ENCODE peak calls at places on chromosomes 3 and 15, in nine cellular contexts. O is right cardiac atrium, J is dorsolateral prefrontal cortex, H is fibroblast of pulmonary artery, Z is cardiac muscle cell, F is fibroblast of lung, U is esophagus squamous epithelium, I is mesenchymal stem cell, A is stomach. L is an unnamed sample.
A peak's percentile ranks its signal among the peaks of the same experiment; 100 is the strongest.

GRCh38 chr3:160136421-160136820 is 88.8 kb upstream of the C3orf80 start:
- DNase-seq in Z (no peak), J (no peak), I (no peak), H (no peak), O (no peak), U (no peak), F (no peak), A (no peak), L (no peak)

GRCh38 chr3:78338405-78338804 is 1298.5 kb downstream of the ROBO2 start:
- DNase-seq in J (no peak), O (no peak), F (no peak), H (no peak), A (no peak), I (no peak), Z (no peak), U (no peak), L (no peak)

GRCh38 chr15:66105286-66105984 is 148.1 kb downstream of the MEGF11 start:
- DNase-seq in A (no peak), Z (no peak), J (no peak), F (no peak), I (no peak), H (no peak), U (no peak), O (no peak), L (no peak)

GRCh38 chr3:59300727-59301134 is 250.9 kb upstream of the CFAP20DC start:
- DNase-seq in U (no peak), O (no peak), I (peak; percentile 18), F (no peak), A (no peak), H (peak; percentile 47), Z (peak; percentile 49), J (no peak), L (no peak)

GRCh38 chr3:48919215-48920138 is 835 bp downstream of the ARIH2 start:
- DNase-seq in F (peak; percentile 30), A (peak; percentile 28), O (peak; percentile 61), H (peak; percentile 53), I (peak; percentile 87), J (no peak), Z (peak; percentile 45), U (no peak), L (peak; percentile 90)

GRCh38 chr15:92914768-92915221 is 14.7 kb downstream of the CHD2 start:
- DNase-seq in H (no peak), O (no peak), J (no peak), U (no peak), I (no peak), F (no peak), A (no peak), Z (no peak), L (no peak)

GRCh38 chr15:34154725-34155204 is 52.9 kb downstream of the PGBD4 start:
- DNase-seq in U (no peak), A (no peak), I (peak; percentile 14), O (no peak), Z (peak; percentile 2), J (no peak), H (no peak), F (no peak), L (no peak)

GRCh38 chr3:73448761-73449290 is 175.9 kb downstream of the PDZRN3 start:
- DNase-seq in U (no peak), I (no peak), A (no peak), Z (no peak), F (no peak), H (no peak), J (no peak), O (no peak), L (no peak)

GRCh38 chr15:73325191-73325980 is 43.4 kb downstream of the HCN4 start:
- DNase-seq in F (no peak), Z (peak; percentile 5), O (no peak), J (peak; percentile 26), U (no peak), A (no peak), I (no peak), H (no peak), L (peak; percentile 54)

GRCh38 chr3:107421170-107421792 is 44.0 kb downstream of the CCDC54 start:
- DNase-seq in U (no peak), A (no peak), I (peak; percentile 77), H (peak; percentile 84), Z (peak; percentile 85), J (no peak), F (peak; percentile 82), O (no peak), L (no peak)

GRCh38 chr3:46659285-46659684 is 34.2 kb downstream of the ALS2CL start:
- DNase-seq in O (no peak), I (peak; percentile 34), A (no peak), H (no peak), Z (no peak), F (no peak), J (no peak), U (no peak), L (no peak)

GRCh38 chr15:65829150-65829764 is 37.2 kb upstream of the DENND4A start:
- DNase-seq in U (no peak), O (no peak), H (peak; percentile 56), I (peak; percentile 29), Z (peak; percentile 45), J (no peak), F (peak; percentile 33), A (no peak), L (no peak)

GRCh38 chr3:64223809-64224570 is 1.3 kb downstream of the PRICKLE2 start:
- DNase-seq in H (peak; percentile 77), I (no peak), A (no peak), Z (peak; percentile 66), J (peak; percentile 52), F (peak; percentile 59), O (peak; percentile 46), U (no peak), L (no peak)
- H3K4me3 ChIP-seq in H (peak overlapping the region; percentile 62), I (peak overlapping the region; percentile 83), A (peak overlapping the region; percentile 28), Z (no peak overlapping the region), J (peak overlapping the region; percentile 53), F (peak overlapping the region; percentile 53), O (peak overlapping the region; percentile 23), U (no peak overlapping the region), L (peak overlapping the region; percentile 52)

GRCh38 chr3:197953325-197953724 is 3.3 kb downstream of the RPL35A start:
- DNase-seq in U (no peak), J (no peak), O (no peak), Z (no peak), H (no peak), I (no peak), A (no peak), F (no peak), L (no peak)

GRCh38 chr3:197950661-197951029 is 655 bp downstream of the RPL35A start:
- DNase-seq in I (no peak), Z (no peak), F (no peak), A (no peak), H (no peak), U (no peak), O (no peak), J (no peak), L (no peak)

GRCh38 chr3:197953881-197954280 is 3.9 kb downstream of the RPL35A start:
- DNase-seq in O (peak; percentile 56), I (no peak), H (peak; percentile 52), F (no peak), U (no peak), J (no peak), A (no peak), Z (peak; percentile 78), L (no peak)

GRCh38 chr3:197951392-197951990 is 1.5 kb downstream of the RPL35A start:
- DNase-seq in U (no peak), O (peak; percentile 46), H (no peak), Z (no peak), I (no peak), F (no peak), A (no peak), J (no peak), L (no peak)

DNA sequence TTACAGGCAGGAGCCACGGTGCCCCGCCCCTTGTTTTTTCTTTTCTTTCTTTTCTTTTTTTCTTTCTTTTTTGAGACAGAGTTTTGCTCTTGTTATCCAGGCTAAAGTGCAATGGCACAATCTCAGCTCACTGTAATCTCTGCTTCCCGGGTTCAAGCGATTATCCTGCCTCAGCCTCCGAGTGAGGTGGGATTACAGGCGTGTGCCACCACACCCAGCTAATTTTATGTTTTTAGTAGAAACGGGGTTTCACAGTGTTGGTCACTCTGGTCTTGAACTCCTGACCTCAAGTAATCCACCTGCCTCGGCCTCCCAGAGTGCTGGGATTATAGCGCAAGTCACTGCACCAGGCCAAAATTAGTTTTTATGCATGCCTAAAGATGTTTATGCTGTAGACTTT is 2.5 kb downstream of the RPL35A start:
- DNase-seq in F (no peak), J (no peak), A (no peak), H (no peak), O (no peak), Z (no peak), I (no peak), U (no peak), L (no peak)
- H3K4me3 ChIP-seq in F (peak overlapping the region; percentile 14), J (no peak overlapping the region), A (no peak overlapping the region), H (no peak overlapping the region), O (no peak overlapping the region), Z (no peak overlapping the region), I (no peak overlapping the region), U (no peak overlapping the region), L (no peak overlapping the region)

GRCh38 chr3:1843111-1843510 is 255.6 kb upstream of the CNTN4 start:
- DNase-seq in A (no peak), I (no peak), F (no peak), H (no peak), Z (no peak), U (no peak), O (no peak), J (no peak), L (no peak)
- H3K4me3 ChIP-seq in A (no peak overlapping the region), I (no peak overlapping the region), F (no peak overlapping the region), H (no peak overlapping the region), Z (no peak overlapping the region), U (no peak overlapping the region), O (no peak overlapping the region), J (no peak overlapping the region), L (no peak overlapping the region)

GRCh38 chr3:114848087-114848486 is 299.0 kb downstream of the ZBTB20 start:
- DNase-seq in U (no peak), I (no peak), J (peak; percentile 55), Z (no peak), H (no peak), O (peak; percentile 22), F (no peak), A (no peak), L (no peak)

GRCh38 chr3:114848643-114849350 is 298.3 kb downstream of the ZBTB20 start:
- DNase-seq in F (no peak), U (no peak), Z (no peak), A (no peak), J (no peak), O (no peak), H (no peak), I (no peak), L (no peak)

GRCh38 chr3:114847564-114847963 is 299.5 kb downstream of the ZBTB20 start:
- DNase-seq in U (no peak), H (no peak), O (no peak), Z (no peak), A (no peak), I (no peak), J (no peak), F (no peak), L (no peak)

GRCh38 chr3:114852974-114853373 is 294.1 kb downstream of the ZBTB20 start:
- DNase-seq in J (no peak), A (no peak), Z (no peak), O (no peak), U (no peak), F (no peak), H (no peak), I (no peak), L (no peak)

DNA sequence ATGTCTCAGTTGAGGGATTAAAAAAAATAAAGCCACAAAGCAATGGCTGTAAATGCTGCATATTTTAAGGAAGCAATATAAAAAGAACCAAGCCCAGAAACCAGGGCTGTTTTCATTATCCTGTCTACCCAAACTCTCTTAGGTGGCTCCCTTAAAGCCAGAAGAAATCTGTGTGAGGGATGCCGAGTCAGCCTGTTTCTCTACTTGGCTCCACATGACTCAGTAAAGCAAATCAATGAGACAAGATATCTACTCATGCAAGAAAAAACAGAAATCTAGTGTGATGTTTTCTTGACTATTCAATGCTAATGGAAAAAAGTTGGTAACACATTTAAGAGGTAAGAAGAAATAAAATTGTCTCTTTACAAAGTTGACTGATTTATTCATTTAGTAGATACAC is 296.2 kb downstream of the ZBTB20 start:
- DNase-seq in U (no peak), Z (no peak), O (no peak), J (no peak), H (no peak), I (no peak), F (no peak), A (no peak), L (no peak)
- H3K4me3 ChIP-seq in U (no peak overlapping the region), Z (no peak overlapping the region), O (no peak overlapping the region), J (no peak overlapping the region), H (no peak overlapping the region), I (no peak overlapping the region), F (no peak overlapping the region), A (no peak overlapping the region), L (no peak overlapping the region)

L was measured in spleen.